ENCODE peak calls at places on chromosomes 2 and 18, in six cellular contexts. R, L, Z, U, B and N are unnamed samples.

GRCh38 chr18:8121942-8122480 is 487.2 kb upstream of the RAB12 start:
- DNase-seq in U (peak), B (no peak), R (no peak), Z (no peak), L (no peak), N (no peak)

GRCh38 chr2:8285081-8285480 is 396.8 kb upstream of the ID2 start:
- DNase-seq in U (no peak), R (no peak), B (no peak), L (no peak), Z (no peak), N (no peak)

GRCh38 chr2:56008661-56009411 is 85.3 kb upstream of the EFEMP1 start:
- DNase-seq in L (no peak), B (no peak), Z (no peak), R (peak), U (peak), N (peak)

GRCh38 chr2:112006076-112006410 is 49.0 kb upstream of the TMEM87B start:
- DNase-seq in B (peak), R (no peak), U (peak), Z (no peak), L (no peak), N (no peak)

GRCh38 chr2:130341562-130342019 is 1.1 kb upstream of the IMP4 start:
- DNase-seq in B (no peak), U (no peak), L (no peak), R (no peak), Z (peak), N (no peak)

GRCh38 chr2:208586516-208586915 is 179.9 kb downstream of the PTH2R start:
- DNase-seq in R (no peak), U (no peak), Z (no peak), L (no peak), B (no peak), N (no peak)

GRCh38 chr2:188327518-188328205 is 36.0 kb downstream of the GULP1 start:
- DNase-seq in U (no peak), R (no peak), Z (no peak), L (no peak), B (no peak), N (no peak)

GRCh38 chr2:227297052-227297451 is 28.0 kb upstream of the MFF start:
- DNase-seq in L (no peak), R (no peak), Z (no peak), U (no peak), B (no peak), N (no peak)

GRCh38 chr2:63614448-63614968 is 25.7 kb downstream of the MDH1 start:
- DNase-seq in B (peak), U (peak), R (no peak), L (no peak), Z (peak), N (no peak)